ENCODE peak calls at places on chromosomes 11 and 22, in ten cellular contexts. N is ACHN; H is NCI-H1436; I is upper lobe of right lung; Z is AG09319; P is naive thymus-derived CD8-positive, alpha-beta T cell; S is lower leg skin; M is activated T-helper 9 cell treated with anti-CD3 and anti-CD28 coated beads, Interleukin-2, amount 50 U/mL, for 16 hours; Q is neural crest cell; U is glutamatergic neuron. Y is an unnamed sample.

GRCh38 chr11:93521086-93521485 is 22.1 kb downstream of the SMCO4 start:
- DNase-seq in N (no peak), H (no peak), I (no peak), Z (no peak), P (no peak), S (no peak), M (no peak), Q (no peak), U (no peak), Y (no peak)

GRCh38 chr11:67449116-67449844 is 3.2 kb downstream of the GPR152 start:
- DNase-seq in N (no peak), H (peak; percentile 24), I (no peak), Z (no peak), P (no peak), S (no peak), M (no peak), Q (no peak), U (no peak), Y (no peak)

GRCh38 chr11:77244277-77245014 is 57.0 kb downstream of the GDPD4 start:
- DNase-seq in N (peak; percentile 16), H (no peak), I (no peak), Z (peak; percentile 16), P (no peak), S (no peak), M (no peak), Q (no peak), U (no peak), Y (no peak)

GRCh38 chr11:65637794-65638317 is at the start of gene SIPA1:
- DNase-seq in N (peak; percentile 94), H (peak; percentile 53), I (peak; percentile 87), Z (peak; percentile 46), P (peak; percentile 74), S (peak; percentile 46), M (peak; percentile 62), Q (peak; percentile 74), U (peak; percentile 84), Y (peak; percentile 54)

GRCh38 chr22:20413217-20414058 is 19.5 kb downstream of the ZNF74 start:
- DNase-seq in N (no peak), H (no peak), I (peak; percentile 34), Z (no peak), P (no peak), S (no peak), M (no peak), Q (no peak), U (no peak), Y (no peak)

GRCh38 chr11:68146704-68147474 is 25.7 kb upstream of the CHKA start:
- DNase-seq in N (peak; percentile 20), H (peak; percentile 5), I (peak; percentile 78), Z (no peak), P (no peak), S (no peak), M (no peak), Q (no peak), U (no peak), Y (no peak)

GRCh38 chr22:37304595-37305343 is 22.5 kb downstream of the CYTH4 start:
- DNase-seq in N (peak; percentile 28), H (no peak), I (no peak), Z (no peak), P (no peak), S (no peak), M (no peak), Q (no peak), U (no peak), Y (peak; percentile 25)

GRCh38 chr22:46002757-46003270 is 25.9 kb upstream of the WNT7B start:
- DNase-seq in N (no peak), H (no peak), I (peak; percentile 58), Z (no peak), P (no peak), S (no peak), M (no peak), Q (no peak), U (no peak), Y (no peak)

GRCh38 chr11:36411202-36411640 is 98.9 kb downstream of the TRAF6 start:
- DNase-seq in N (no peak), H (no peak), I (peak; percentile 64), Z (no peak), P (no peak), S (peak; percentile 36), M (no peak), Q (no peak), U (no peak), Y (no peak)

GRCh38 chr11:129792663-129793062 is 23.0 kb upstream of the TMEM45B start:
- DNase-seq in N (no peak), H (no peak), I (no peak), Z (no peak), P (no peak), S (no peak), M (no peak), Q (no peak), U (no peak), Y (no peak)

GRCh38 chr11:72743321-72744221 is 8.6 kb downstream of the ARAP1 start:
- DNase-seq in N (no peak), H (no peak), I (no peak), Z (no peak), P (no peak), S (no peak), M (no peak), Q (no peak), U (peak; percentile 46), Y (no peak)

GRCh38 chr11:57131080-57131790 is 50.5 kb upstream of the LRRC55 start:
- DNase-seq in N (peak; percentile 20), H (no peak), I (no peak), Z (no peak), P (no peak), S (no peak), M (no peak), Q (peak; percentile 33), U (peak; percentile 69), Y (no peak)

GRCh38 chr22:47063606-47064005 is 301.2 kb downstream of the TBC1D22A start:
- DNase-seq in N (no peak), H (no peak), I (no peak), Z (no peak), P (no peak), S (no peak), M (no peak), Q (no peak), U (no peak), Y (no peak)

GRCh38 chr22:39212721-39213376 is 31.9 kb downstream of the PDGFB start:
- DNase-seq in N (peak; percentile 91), H (no peak), I (peak; percentile 20), Z (no peak), P (no peak), S (no peak), M (no peak), Q (no peak), U (no peak), Y (no peak)

GRCh38 chr11:11976476-11977187 is 31.8 kb downstream of the DKK3 start:
- DNase-seq in N (peak; percentile 19), H (no peak), I (peak; percentile 61), Z (no peak), P (no peak), S (no peak), M (no peak), Q (no peak), U (no peak), Y (no peak)

GRCh38 chr22:25766418-25766817 is 24.4 kb downstream of the MYO18B start:
- DNase-seq in N (no peak), H (no peak), I (no peak), Z (no peak), P (no peak), S (no peak), M (no peak), Q (no peak), U (no peak), Y (no peak)

GRCh38 chr11:1369371-1370005 is 20.2 kb upstream of the BRSK2 start:
- DNase-seq in N (no peak), H (no peak), I (no peak), Z (no peak), P (no peak), S (no peak), M (no peak), Q (no peak), U (no peak), Y (no peak)

GRCh38 chr11:62928011-62928410 is 6.8 kb upstream of the CHRM1 start:
- DNase-seq in N (no peak), H (no peak), I (no peak), Z (no peak), P (no peak), S (no peak), M (no peak), Q (no peak), U (no peak), Y (no peak)

GRCh38 chr11:64263021-64263946 is 12.0 kb downstream of the PLCB3 start:
- DNase-seq in N (no peak), H (no peak), I (peak; percentile 65), Z (no peak), P (no peak), S (no peak), M (no peak), Q (no peak), U (no peak), Y (no peak)

GRCh38 chr11:126570489-126570888 is 215.0 kb downstream of the ST3GAL4 start:
- DNase-seq in N (no peak), H (no peak), I (no peak), Z (no peak), P (no peak), S (no peak), M (no peak), Q (no peak), U (no peak), Y (no peak)

GRCh38 chr11:57459112-57460016 is 964 bp upstream of the RTN4RL2 start:
- DNase-seq in N (no peak), H (no peak), I (no peak), Z (no peak), P (no peak), S (no peak), M (no peak), Q (no peak), U (peak; percentile 34), Y (no peak)

GRCh38 chr11:34308821-34309585 is 48.8 kb downstream of the ABTB2 start:
- DNase-seq in N (peak; percentile 82), H (no peak), I (no peak), Z (no peak), P (no peak), S (no peak), M (no peak), Q (no peak), U (no peak), Y (no peak)

GRCh38 chr11:115806056-115806455 is 301.8 kb upstream of the CADM1 start:
- DNase-seq in N (no peak), H (no peak), I (no peak), Z (no peak), P (no peak), S (no peak), M (no peak), Q (no peak), U (no peak), Y (no peak)

Y was measured in amniotic stem cell.